ENCODE peak calls at places on chromosome 16, in nine cellular contexts. E is neural crest cell; O is fibroblast of lung; D is HEK293T; P is Right ventricle myocardium inferior; T is EH; X is NCI-H460; I is nephron progenitor cell; M is activated T-cell treated with anti-CD3 and anti-CD28 coated beads, Interleukin-2, amount 50 U/mL, for 72 hours. A is an unnamed sample.

GRCh38 chr16:86321491-86321890 is 188.8 kb upstream of the FOXF1 start:
- DNase-seq in M (no peak), X (no peak), T (no peak), E (no peak), P (no peak), I (no peak), D (no peak), O (no peak), A (no peak)

GRCh38 chr16:68499011-68499410 is 40.1 kb upstream of the ZFP90 start:
- DNase-seq in I (no peak), T (no peak), E (no peak), O (no peak), D (no peak), M (no peak), X (no peak), P (no peak), A (peak; percentile 42)

GRCh38 chr16:21156767-21157467 is 1.6 kb upstream of the LDAF1 start:
- DNase-seq in X (peak; percentile 59), D (peak; percentile 75), T (peak; percentile 84), M (peak; percentile 12), E (peak; percentile 43), O (peak; percentile 91), P (no peak), I (peak; percentile 37), A (no peak)

GRCh38 chr16:81376880-81377279 is 62.1 kb downstream of the GAN start:
- DNase-seq in T (no peak), O (no peak), I (no peak), M (peak; percentile 37), P (no peak), E (no peak), X (no peak), D (no peak), A (no peak)

GRCh38 chr16:83215417-83216001 is 588.7 kb downstream of the CDH13 start:
- DNase-seq in O (peak; percentile 58), M (peak; percentile 66), P (no peak), D (peak; percentile 51), I (peak; percentile 82), T (peak; percentile 43), X (peak; percentile 15), E (peak; percentile 65), A (no peak)

GRCh38 chr16:81866820-81867440 is 87.8 kb downstream of the PLCG2 start:
- DNase-seq in I (no peak), M (no peak), O (no peak), D (no peak), P (peak; percentile 87), T (peak; percentile 7), E (no peak), X (no peak), A (peak; percentile 84)

GRCh38 chr16:15897834-15898254 is 9.4 kb upstream of the CEP20 start:
- DNase-seq in D (no peak), M (peak; percentile 64), P (no peak), T (peak; percentile 55), I (no peak), O (peak; percentile 61), X (no peak), E (no peak), A (no peak)

GRCh38 chr16:74279266-74279665 is 17.3 kb upstream of the PSMD7 start:
- DNase-seq in X (no peak), D (no peak), O (no peak), I (no peak), T (no peak), P (no peak), M (no peak), E (no peak), A (no peak)

GRCh38 chr16:67105251-67105650 is 4.5 kb upstream of the PHAF1 start:
- DNase-seq in I (no peak), D (no peak), M (no peak), T (no peak), X (no peak), E (no peak), O (no peak), P (no peak), A (no peak)

A was measured in kidney.